ENCODE peak calls at places on chromosomes 16 and 17, in four cellular contexts. O is RWPE1, V is cardiac fibroblast, N is H1. R is an unnamed sample.

GRCh38 chr17:3626831-3627565 is 9.1 kb downstream of the SHPK start:
- DNase-seq in O (no peak), V (no peak), N (no peak), R (no peak)

GRCh38 chr17:8149419-8150193 is 2.6 kb downstream of the PER1 start:
- DNase-seq in O (no peak), V (no peak), N (no peak), R (no peak)

GRCh38 chr17:49497147-49498036 is 2.3 kb downstream of the NGFR start:
- DNase-seq in O (peak), V (peak), N (peak), R (no peak)

GRCh38 chr17:40312131-40312731 is 3.3 kb downstream of the RARA start:
- DNase-seq in O (no peak), V (no peak), N (no peak), R (no peak)

GRCh38 chr17:3929764-3930163 is 13.5 kb upstream of the P2RX1 start:
- DNase-seq in O (no peak), V (no peak), N (no peak), R (no peak)

GRCh38 chr16:68450741-68451140 is 2.4 kb upstream of the SMPD3 start:
- DNase-seq in O (no peak), V (no peak), N (no peak), R (no peak)

GRCh38 chr17:15092762-15093161 is 172.4 kb downstream of the PMP22 start:
- DNase-seq in O (peak), V (no peak), N (no peak), R (no peak)

GRCh38 chr16:73037845-73038570 is 9.9 kb downstream of the ZFHX3 start:
- DNase-seq in O (no peak), V (no peak), N (no peak), R (no peak)

GRCh38 chr17:34579979-34580684 is 750 bp downstream of the TMEM132E start:
- DNase-seq in O (no peak), V (peak), N (peak), R (no peak)

GRCh38 chr17:38455288-38455915 is 27.1 kb downstream of the ARHGAP23 start:
- DNase-seq in O (no peak), V (peak), N (no peak), R (no peak)

GRCh38 chr16:29117631-29118030 is 132.8 kb downstream of the LAT start:
- DNase-seq in O (no peak), V (no peak), N (no peak), R (no peak)

GRCh38 chr16:26453215-26453614 is 613.5 kb upstream of the C16orf82 start:
- DNase-seq in O (no peak), V (no peak), N (no peak), R (no peak)
- TF ChIP-seq CTCF in O (no peak), V (no peak), N (peak), R (no peak)

GRCh38 chr17:72632026-72632684 is 460.3 kb downstream of the SLC39A11 start:
- DNase-seq in O (no peak), V (no peak), N (no peak), R (no peak)
- TF ChIP-seq CTCF in O (no peak), V (no peak), N (no peak), R (no peak)

DNA sequence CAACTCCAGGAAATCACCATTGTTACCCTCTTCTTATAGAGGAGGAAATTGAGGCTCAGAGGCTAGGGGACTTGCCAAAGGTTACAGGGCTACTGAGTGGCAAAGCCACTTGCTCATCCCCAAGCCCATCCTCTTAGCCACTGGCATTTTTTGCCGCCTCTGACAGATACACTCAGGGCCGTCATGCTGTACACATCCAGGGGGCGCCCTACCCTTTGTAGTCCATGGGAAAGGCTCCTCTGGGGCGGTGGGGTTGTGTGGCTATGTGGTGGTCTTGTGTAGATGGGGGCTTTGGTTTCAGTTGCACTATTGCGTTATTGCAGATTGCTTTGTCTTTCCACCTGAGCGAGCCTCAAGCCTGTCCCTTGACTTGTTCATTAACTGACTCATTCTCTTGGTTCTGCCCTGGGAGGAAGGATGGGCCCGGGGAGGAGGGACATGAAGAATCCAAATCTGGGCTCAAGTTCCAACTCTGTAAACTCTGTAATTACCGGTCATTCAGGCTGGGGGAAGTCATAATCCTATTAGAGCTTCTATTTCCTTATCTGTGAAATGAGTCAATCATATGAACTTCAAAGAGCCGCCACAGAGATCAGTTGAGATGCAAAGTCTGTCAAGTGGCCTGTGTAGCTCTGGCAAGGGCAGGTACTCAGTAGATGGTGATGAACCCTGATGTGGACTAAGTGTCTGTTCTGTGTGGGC is 2.8 kb downstream of the NOS2 start:
- DNase-seq in O (no peak), V (no peak), N (peak), R (no peak)
- TF ChIP-seq CTCF in O (no peak), V (peak), N (peak), R (no peak)

GRCh38 chr17:45284176-45285140 is 22.6 kb upstream of the SPATA32 start:
- DNase-seq in O (peak), V (no peak), N (peak), R (no peak)
- TF ChIP-seq CTCF in O (no peak), V (peak), N (peak), R (peak)

GRCh38 chr16:85379041-85380001 is 233.8 kb upstream of the GSE1 start:
- DNase-seq in O (no peak), V (no peak), N (no peak), R (no peak)

GRCh38 chr16:85375282-85375681 is 237.8 kb upstream of the GSE1 start:
- DNase-seq in O (no peak), V (no peak), N (no peak), R (no peak)

GRCh38 chr16:85376292-85377095 is 236.6 kb upstream of the GSE1 start:
- DNase-seq in O (no peak), V (no peak), N (no peak), R (no peak)

GRCh38 chr16:85378145-85379040 is 234.7 kb upstream of the GSE1 start:
- DNase-seq in O (no peak), V (peak), N (no peak), R (no peak)

GRCh38 chr16:85377388-85378144 is 235.6 kb upstream of the GSE1 start:
- DNase-seq in O (no peak), V (peak), N (no peak), R (no peak)
- TF ChIP-seq CTCF in O (no peak), V (no peak), N (no peak), R (no peak)

GRCh38 chr16:86044241-86044671 is 145.3 kb downstream of the IRF8 start:
- DNase-seq in O (peak), V (peak), N (peak), R (no peak)
- TF ChIP-seq CTCF in O (peak), V (peak), N (peak), R (peak)

DNA sequence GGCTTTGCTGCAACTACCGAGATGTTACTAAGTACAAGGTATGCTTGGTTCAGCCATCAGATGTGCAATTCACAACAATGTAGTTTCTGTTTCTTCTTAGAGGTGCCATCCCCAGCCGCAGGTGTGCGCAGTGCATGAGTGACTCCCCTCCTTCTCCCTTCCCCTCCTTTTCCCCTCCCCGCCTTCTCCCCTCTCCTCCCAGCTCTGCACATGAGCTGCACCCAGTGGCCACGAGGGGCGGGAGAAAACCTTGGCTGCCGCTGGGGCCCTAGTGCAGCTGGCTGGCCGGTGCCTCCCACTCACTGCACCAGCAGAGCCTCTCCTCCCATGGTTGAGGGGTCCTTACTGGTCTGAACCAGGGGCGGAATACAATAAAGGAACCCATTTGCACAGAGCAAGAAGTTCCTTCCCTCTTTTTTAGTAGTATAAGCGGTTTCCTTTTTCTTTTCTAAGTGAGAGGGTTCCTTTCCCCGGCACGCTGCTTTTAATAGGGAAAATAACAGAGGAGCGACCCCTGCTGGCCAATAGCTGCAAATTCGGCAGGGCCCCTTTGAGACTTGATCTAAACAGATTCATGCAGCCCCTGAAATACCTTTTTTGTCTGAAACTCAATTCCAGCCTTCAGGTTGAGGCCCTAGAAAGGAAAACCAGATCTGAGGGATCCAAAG is 7.8 kb upstream of the CCL15 start:
- DNase-seq in O (no peak), V (peak), N (peak), R (no peak)
- TF ChIP-seq CTCF in O (no peak), V (peak), N (peak), R (peak)

GRCh38 chr17:17494499-17495447 is 1.4 kb downstream of the RASD1 start:
- DNase-seq in O (no peak), V (peak), N (peak), R (no peak)
- TF ChIP-seq CTCF in O (no peak), V (no peak), N (no peak), R (no peak)

GRCh38 chr17:81393684-81394376 is 1.4 kb upstream of the BAHCC1 start:
- DNase-seq in O (peak), V (peak), N (peak), R (peak)
- TF ChIP-seq CTCF in O (no peak), V (no peak), N (no peak), R (no peak)

DNA sequence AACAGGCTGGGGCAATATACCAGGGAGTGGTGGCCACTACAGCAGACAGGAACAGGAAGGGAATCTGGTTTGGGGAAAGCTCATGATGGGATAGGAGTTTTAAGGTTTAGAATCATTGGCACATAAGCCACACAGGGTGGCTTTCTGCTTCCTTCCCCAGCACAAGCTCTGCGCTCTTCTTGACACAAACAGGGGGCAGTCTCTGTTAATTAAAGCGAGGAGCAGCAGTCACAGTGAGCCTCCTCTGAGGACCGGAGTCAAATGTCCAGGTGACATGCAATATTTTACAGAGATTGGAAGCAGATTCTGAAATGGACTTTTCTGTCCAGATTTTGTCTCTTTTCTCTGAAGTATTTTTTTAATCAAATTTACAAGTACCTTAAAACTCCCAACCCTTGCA is 2.8 kb upstream of the SHISA9 start:
- DNase-seq in O (no peak), V (no peak), N (no peak), R (no peak)
- TF ChIP-seq CTCF in O (no peak), V (no peak), N (peak), R (no peak)